ENCODE peak calls at places on chromosomes 11 and 22, in five cellular contexts. F, J, R, P and B are unnamed samples.

GRCh38 chr11:116533186-116533825 is 239.5 kb downstream of the BUD13 start:
- DNase-seq in F (no peak), J (no peak), R (peak), P (no peak), B (no peak)

GRCh38 chr11:112801286-112802088 is 159.7 kb upstream of the NCAM1 start:
- DNase-seq in F (no peak), J (no peak), R (no peak), P (no peak), B (no peak)

GRCh38 chr22:30873086-30873650 is 95.4 kb downstream of the MORC2 start:
- DNase-seq in F (no peak), J (no peak), R (no peak), P (peak), B (no peak)

GRCh38 chr11:113663567-113663966 is 42.5 kb downstream of the TMPRSS5 start:
- DNase-seq in F (no peak), J (no peak), R (no peak), P (no peak), B (no peak)

GRCh38 chr11:12271826-12272366 is 105.5 kb upstream of the PARVA start:
- DNase-seq in F (no peak), J (no peak), R (no peak), P (no peak), B (no peak)

GRCh38 chr22:47067911-47068654 is 305.6 kb downstream of the TBC1D22A start:
- DNase-seq in F (no peak), J (no peak), R (no peak), P (no peak), B (no peak)

GRCh38 chr22:38831166-38831945 is 12.5 kb downstream of the NPTXR start:
- DNase-seq in F (no peak), J (no peak), R (no peak), P (peak), B (no peak)

GRCh38 chr22:30056015-30056414 is 24.2 kb upstream of the HORMAD2 start:
- DNase-seq in F (peak), J (no peak), R (no peak), P (no peak), B (no peak)

GRCh38 chr11:100176456-100176855 is 510.6 kb upstream of the ARHGAP42 start:
- DNase-seq in F (no peak), J (no peak), R (no peak), P (no peak), B (no peak)

GRCh38 chr11:34165121-34165520 is 59.7 kb downstream of the NAT10 start:
- DNase-seq in F (no peak), J (no peak), R (no peak), P (no peak), B (no peak)